ENCODE peak calls at places on chromosome 2, in five cellular contexts. R is Peyer's patch, Z is tibial artery, D is astrocyte of the spinal cord, I is fibroblast of mammary gland. N is an unnamed sample.

GRCh38 chr2:168961450-168962229 is 60.5 kb downstream of the G6PC2 start:
- DNase-seq in R (no peak), Z (no peak), D (peak), I (peak), N (peak)

GRCh38 chr2:120486946-120487345 is 141.0 kb downstream of the INHBB start:
- DNase-seq in R (peak), Z (no peak), D (peak), I (no peak), N (no peak)

GRCh38 chr2:24489942-24490673 is 946 bp upstream of the NCOA1 start:
- DNase-seq in R (peak), Z (no peak), D (peak), I (peak), N (no peak)

GRCh38 chr2:239380831-239381708 is 19.8 kb downstream of the HDAC4 start:
- DNase-seq in R (peak), Z (no peak), D (no peak), I (no peak), N (no peak)

GRCh38 chr2:27870724-27871123 is 19.5 kb downstream of the RBKS start:
- DNase-seq in R (no peak), Z (no peak), D (no peak), I (peak), N (no peak)

GRCh38 chr2:156890498-156891148 is 366.9 kb upstream of the GALNT5 start:
- DNase-seq in R (no peak), Z (no peak), D (no peak), I (no peak), N (no peak)

GRCh38 chr2:28093308-28093707 is 202.8 kb downstream of the BABAM2 start:
- DNase-seq in R (no peak), Z (no peak), D (no peak), I (no peak), N (no peak)

GRCh38 chr2:85547089-85547858 is 8.3 kb downstream of the MAT2A start:
- DNase-seq in R (no peak), Z (no peak), D (no peak), I (peak), N (no peak)

GRCh38 chr2:182866461-182867369 is at the start of gene FRZB:
- DNase-seq in R (peak), Z (peak), D (peak), I (peak), N (peak)

GRCh38 chr2:9982248-9982647 is 30.8 kb downstream of the GRHL1 start:
- DNase-seq in R (no peak), Z (no peak), D (peak), I (peak), N (no peak)

DNA sequence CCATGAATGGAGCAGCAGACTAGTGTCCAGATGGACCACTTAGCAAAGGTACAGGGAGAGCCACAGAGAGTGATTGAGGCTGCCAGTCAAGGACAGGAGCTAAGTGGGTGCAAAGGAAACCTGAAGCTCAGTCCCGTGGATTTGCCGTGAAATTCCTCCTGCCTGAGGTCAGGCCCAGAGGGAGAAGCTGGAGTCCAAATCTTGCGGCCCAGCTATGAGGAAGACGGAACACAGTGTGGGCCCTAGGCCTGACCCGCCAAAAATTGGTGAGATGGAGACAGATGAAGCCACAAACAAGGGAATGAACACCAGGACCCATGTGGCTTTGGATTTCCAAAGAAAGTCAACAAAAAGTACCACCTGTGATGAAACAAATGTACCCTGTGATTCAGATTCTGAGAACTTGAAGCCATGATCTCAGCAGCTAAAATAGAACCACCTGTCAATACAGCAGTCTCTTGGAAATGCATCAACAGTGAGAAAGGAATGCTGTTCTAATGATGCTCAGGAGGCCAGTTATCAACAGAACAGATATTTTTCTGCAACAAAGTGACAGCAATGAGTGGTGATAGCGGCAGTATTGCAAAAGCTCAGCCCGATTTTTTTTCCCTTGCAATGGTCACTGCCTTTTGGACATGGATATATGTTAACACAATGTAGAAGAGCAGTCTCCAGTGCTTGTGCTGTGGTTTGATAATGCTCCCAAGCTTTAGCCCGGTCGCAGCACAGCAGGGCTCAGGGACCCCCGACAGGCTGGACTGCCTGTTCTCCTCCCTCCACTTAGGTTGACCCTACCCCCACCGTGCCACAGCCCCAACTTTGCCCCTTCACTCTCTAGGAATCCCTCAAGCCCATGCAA is 10.7 kb downstream of the COL6A3 start:
- DNase-seq in R (no peak), Z (peak), D (peak), I (peak), N (no peak)
- H3K4me3 ChIP-seq in R (no peak), Z (no peak), D (no peak), I (peak), N (no peak)

DNA sequence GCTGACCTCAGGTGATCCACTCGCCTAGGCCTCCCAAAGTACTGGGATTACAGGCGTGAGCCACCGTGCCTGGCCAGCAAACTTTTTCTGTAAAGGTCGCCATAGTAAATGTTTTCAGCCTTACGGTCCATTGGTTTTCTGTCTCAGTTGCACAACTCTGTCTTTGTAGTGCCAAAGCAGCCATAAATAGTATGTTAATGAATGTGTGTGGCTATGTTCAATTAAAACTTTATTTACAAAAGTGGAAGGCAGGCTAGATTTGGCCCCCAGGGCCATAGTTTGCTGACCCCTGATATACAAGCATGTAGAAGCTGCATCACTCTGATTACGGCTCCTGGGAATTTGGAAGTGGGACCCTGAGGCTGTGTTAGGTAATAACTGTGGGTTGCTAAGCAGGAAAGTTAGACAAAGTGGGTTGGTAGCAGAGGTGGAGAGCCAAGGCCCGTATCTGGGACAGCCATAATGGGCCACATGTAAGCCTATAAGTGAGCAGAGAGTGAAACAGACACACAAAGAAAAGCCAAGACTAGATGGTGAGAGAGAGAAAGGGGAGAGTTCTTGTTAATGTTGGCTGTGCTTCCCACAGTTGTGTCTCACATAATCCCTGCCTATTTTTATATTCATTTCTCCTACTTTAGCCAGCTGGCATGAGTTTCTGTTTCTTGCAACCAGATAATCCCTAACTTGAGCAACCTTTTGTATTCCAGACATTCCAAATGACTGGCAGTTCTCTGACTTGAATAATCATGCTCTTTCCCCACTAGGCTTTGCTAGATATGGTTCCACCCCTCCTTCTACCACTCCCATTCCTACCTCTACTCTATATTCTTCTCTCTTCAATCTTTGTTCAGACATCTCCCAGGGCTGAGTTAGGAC is 223.3 kb upstream of the STON1 start:
- DNase-seq in R (no peak), Z (no peak), D (no peak), I (peak), N (peak)
- H3K4me3 ChIP-seq in R (no peak), Z (no peak), D (no peak), I (no peak), N (no peak)

GRCh38 chr2:231037731-231038482 is 584 bp downstream of the C2orf72 start:
- DNase-seq in R (peak), Z (no peak), D (no peak), I (no peak), N (no peak)
- H3K4me3 ChIP-seq in R (peak), Z (peak), D (no peak), I (no peak), N (peak)

DNA sequence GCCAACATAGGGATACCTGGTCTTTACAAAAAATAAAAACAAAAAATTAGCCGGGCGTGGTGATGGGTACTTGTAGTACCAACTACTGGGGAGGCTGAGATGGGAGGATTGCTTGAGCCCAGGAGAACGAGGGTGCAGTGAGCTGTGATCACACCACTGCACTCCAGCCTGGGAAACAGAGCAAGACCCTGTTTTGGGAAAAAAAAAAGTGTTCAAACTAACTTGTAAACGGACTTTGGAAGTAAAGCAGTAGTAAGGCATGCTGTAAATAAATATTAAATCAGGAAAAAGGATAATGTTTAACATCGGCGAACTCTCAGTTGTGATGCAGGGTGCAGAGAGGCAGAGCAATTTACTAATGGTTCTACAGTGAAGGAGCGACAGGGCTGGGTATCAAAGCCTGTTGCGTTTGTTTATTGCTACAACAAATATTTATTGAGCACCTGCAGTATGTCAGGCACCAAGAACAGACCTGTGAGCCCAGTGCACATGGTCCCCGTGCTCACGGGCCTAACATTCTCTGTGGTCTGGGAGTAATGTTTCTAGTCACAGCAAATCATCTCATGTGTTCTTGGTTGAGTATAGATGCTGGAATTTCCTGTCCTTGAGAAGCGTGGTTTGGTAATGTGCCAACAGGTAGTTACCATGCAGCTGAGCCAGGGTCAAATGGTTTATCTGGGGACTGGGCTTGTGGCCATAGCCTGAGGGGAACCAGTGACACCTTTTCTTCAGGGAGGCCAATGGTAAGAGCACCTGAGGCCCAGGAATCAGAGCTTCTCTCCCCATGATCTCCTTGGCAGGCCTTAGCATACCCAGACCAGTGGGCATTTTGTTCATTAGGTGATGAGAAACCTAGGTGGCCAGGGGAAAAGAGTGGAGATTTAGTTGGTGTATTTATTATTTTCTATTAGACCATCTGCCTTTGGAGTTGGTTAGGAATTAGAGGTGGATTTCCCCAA is 27.9 kb upstream of the GREB1 start:
- DNase-seq in R (no peak), Z (no peak), D (no peak), I (no peak), N (no peak)
- H3K4me3 ChIP-seq in R (no peak), Z (no peak), D (no peak), I (no peak), N (no peak)

DNA sequence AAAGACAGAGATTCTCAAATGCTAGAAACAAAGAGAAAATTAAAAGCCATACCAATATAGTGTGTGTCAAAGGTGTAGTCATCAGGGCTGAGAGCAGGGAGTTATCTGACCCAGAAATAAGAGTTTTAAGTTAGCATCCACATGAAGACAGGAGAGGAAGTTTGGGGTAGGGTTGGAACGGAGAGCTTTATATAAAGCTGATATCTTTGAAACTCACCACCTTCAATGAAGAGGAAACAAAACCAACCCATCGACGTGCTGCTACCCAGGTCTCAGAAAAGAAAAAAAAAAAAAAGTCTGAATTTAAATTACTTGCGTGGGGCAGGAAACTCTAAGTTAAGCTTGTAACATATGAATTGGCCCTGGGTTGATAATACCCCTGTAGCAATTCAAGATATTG is 42.4 kb downstream of the ARL4C start:
- DNase-seq in R (no peak), Z (no peak), D (no peak), I (no peak), N (no peak)
- H3K4me3 ChIP-seq in R (no peak), Z (no peak), D (no peak), I (no peak), N (no peak)

DNA sequence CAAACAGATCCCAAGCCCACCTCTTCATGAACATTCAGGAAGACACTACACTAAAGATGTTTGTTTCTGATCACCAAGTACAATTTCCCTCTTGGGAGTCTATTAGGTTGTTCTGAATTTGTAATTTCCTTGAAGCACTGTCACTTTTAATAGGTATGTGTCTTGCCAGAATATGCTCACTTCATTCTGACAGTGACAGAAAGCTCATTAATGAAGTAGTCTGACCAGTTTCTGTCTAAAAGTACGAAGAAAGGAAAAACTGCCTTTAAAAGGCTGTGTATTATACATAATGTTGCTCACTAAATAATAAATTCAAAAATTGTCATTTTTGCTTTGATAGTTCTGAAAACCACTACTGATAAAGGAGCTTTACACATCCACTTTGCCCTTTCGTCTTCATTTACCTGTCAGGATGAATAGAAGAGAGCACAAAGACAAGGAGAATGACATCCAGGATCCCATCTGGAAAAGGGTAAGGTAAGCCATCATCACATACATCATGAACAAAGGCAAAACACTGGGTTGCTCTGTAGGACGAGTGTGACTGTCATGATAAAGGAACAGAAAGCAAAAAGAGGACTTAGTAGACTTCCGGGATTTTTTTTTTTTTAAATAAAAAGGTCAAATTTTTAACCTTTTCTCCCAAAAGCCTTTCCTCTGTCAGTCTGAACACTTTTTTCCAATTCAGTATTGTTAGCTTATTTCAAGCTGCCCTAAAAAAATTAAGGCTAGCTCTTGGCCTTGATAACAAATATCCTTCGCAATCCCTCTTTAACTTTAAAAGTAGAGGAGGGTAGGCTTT is 103.4 kb downstream of the METTL8 start:
- DNase-seq in R (no peak), Z (no peak), D (no peak), I (no peak), N (no peak)
- H3K4me3 ChIP-seq in R (no peak), Z (no peak), D (no peak), I (no peak), N (no peak)

N was measured in retinal pigment epithelial cell.